ENCODE peak calls at places on chromosomes 4 and X, in nine cellular contexts. Z, G, A, E, R, P, B, O and K are unnamed samples.

GRCh38 chr4:41207330-41207831 is 7.0 kb downstream of the APBB2 start:
- DNase-seq in Z (no peak), G (peak), A (peak), E (no peak), R (no peak), P (peak), B (no peak), O (no peak), K (no peak)

GRCh38 chrX:119427024-119427794 is 28.1 kb downstream of the SLC25A43 start:
- DNase-seq in Z (no peak), G (peak), A (peak), E (no peak), R (no peak), P (no peak), B (no peak), O (no peak), K (no peak)

GRCh38 chrX:2828404-2829065 is at the start of gene GYG2:
- DNase-seq in Z (no peak), G (peak), A (no peak), E (no peak), R (no peak), P (no peak), B (peak), O (no peak), K (no peak)

GRCh38 chrX:13888284-13888683 is 71.4 kb upstream of the GPM6B start:
- DNase-seq in Z (no peak), G (no peak), A (no peak), E (no peak), R (no peak), P (no peak), B (no peak), O (no peak), K (no peak)

GRCh38 chr4:28167411-28167810 is 1306.8 kb downstream of the STIM2 start:
- DNase-seq in Z (no peak), G (no peak), A (peak), E (no peak), R (no peak), P (no peak), B (no peak), O (no peak), K (no peak)

GRCh38 chrX:112043997-112044396 is 38.6 kb downstream of the TRPC5 start:
- DNase-seq in Z (no peak), G (no peak), A (peak), E (no peak), R (no peak), P (peak), B (no peak), O (no peak), K (no peak)

GRCh38 chrX:9880237-9880636 is 86.9 kb upstream of the CLDN34 start:
- DNase-seq in Z (no peak), G (no peak), A (no peak), E (no peak), R (no peak), P (no peak), B (no peak), O (no peak), K (no peak)

GRCh38 chr4:12987284-12987683 is 496.9 kb downstream of the RAB28 start:
- DNase-seq in Z (no peak), G (no peak), A (no peak), E (no peak), R (no peak), P (no peak), B (no peak), O (no peak), K (no peak)

GRCh38 chr4:38150766-38151165 is 190.6 kb downstream of the PTTG2 start:
- DNase-seq in Z (no peak), G (peak), A (no peak), E (no peak), R (no peak), P (no peak), B (no peak), O (no peak), K (no peak)